ENCODE peak calls at places on chromosomes 16 and 17, in eight cellular contexts. L is tibial nerve; W is T-cell; A is amniotic stem cell; I is HuH-7.5; M is stimulated activated naive CD8-positive, alpha-beta T cell treated with anti-CD3 and anti-CD28 coated beads, Interleukin-15, Interleukin-2, amounts not matched to agents 100 U/mL and 50 U/mL, for 24 hours; E is nucleus accumbens; J is CD4-positive, alpha-beta memory T cell. T is an unnamed sample.

GRCh38 chr17:48310748-48311213 is 119.2 kb downstream of the SKAP1 start:
- DNase-seq in E (no peak), A (no peak), J (no peak), L (no peak), I (no peak), W (no peak), M (no peak), T (no peak)

GRCh38 chr17:59494757-59495368 is 70.5 kb upstream of the DHX40 start:
- DNase-seq in M (no peak), A (no peak), E (no peak), W (no peak), L (no peak), I (no peak), J (no peak), T (no peak)

GRCh38 chr17:62188713-62189112 is 123.6 kb upstream of the MED13 start:
- DNase-seq in E (no peak), A (no peak), J (no peak), W (no peak), I (peak), M (no peak), L (no peak), T (no peak)

GRCh38 chr17:38705523-38705802 is 390 bp downstream of the MLLT6 start:
- DNase-seq in E (no peak), A (no peak), L (no peak), J (no peak), I (no peak), M (no peak), W (no peak), T (no peak)

GRCh38 chr17:2023692-2024571 is 1.2 kb downstream of the RTN4RL1 start:
- DNase-seq in J (peak), I (peak), W (no peak), M (no peak), A (no peak), E (peak), L (peak), T (no peak)

GRCh38 chr16:47646914-47647313 is 185.8 kb downstream of the PHKB start:
- DNase-seq in E (no peak), M (no peak), A (no peak), I (no peak), L (no peak), W (no peak), J (no peak), T (no peak)

GRCh38 chr17:9052921-9053320 is 31.6 kb downstream of the NTN1 start:
- DNase-seq in W (no peak), I (no peak), E (no peak), L (no peak), A (no peak), M (no peak), J (no peak), T (no peak)

GRCh38 chr17:29591737-29592624 is 951 bp upstream of the ANKRD13B start:
- DNase-seq in J (peak), W (no peak), E (peak), A (peak), L (peak), M (peak), I (peak), T (peak)

GRCh38 chr16:5895137-5895536 is 797.5 kb upstream of the EEF2KMT start:
- DNase-seq in E (no peak), M (no peak), A (no peak), J (no peak), I (no peak), W (no peak), L (no peak), T (no peak)

GRCh38 chr16:88022076-88023042 is 71.1 kb downstream of the BANP start:
- DNase-seq in A (no peak), L (no peak), E (no peak), I (no peak), M (no peak), W (no peak), J (no peak), T (no peak)

GRCh38 chr17:78884876-78885667 is 17.9 kb downstream of the CEP295NL start:
- DNase-seq in M (no peak), J (no peak), I (no peak), W (no peak), L (no peak), A (no peak), E (no peak), T (no peak)

GRCh38 chr16:85173077-85173980 is 61.1 kb upstream of the CIBAR2 start:
- DNase-seq in M (no peak), A (peak), L (no peak), E (no peak), J (no peak), W (no peak), I (no peak), T (no peak)

GRCh38 chr17:45364531-45365390 is 47.9 kb upstream of the MAP3K14 start:
- DNase-seq in M (no peak), W (no peak), L (no peak), I (no peak), J (no peak), E (no peak), A (no peak), T (no peak)

GRCh38 chr17:61632826-61633225 is 41.8 kb upstream of the NACA2 start:
- DNase-seq in J (no peak), M (no peak), W (no peak), E (no peak), A (no peak), I (no peak), L (no peak), T (no peak)

GRCh38 chr17:72502111-72502939 is 381.5 kb downstream of the SOX9 start:
- DNase-seq in J (no peak), I (no peak), L (peak), M (no peak), E (peak), W (no peak), A (no peak), T (no peak)